ENCODE peak calls at places on chromosome 16, in seven cellular contexts. One of them, this sample, is unnamed.

GRCh38 chr16:67664258-67664657 is 2.3 kb downstream of the ENKD1 start:
- DNase-seq in WTC11: no peak
- DNase-seq in GM04504: no peak
- DNase-seq in C1 segment of cervical spinal cord: no peak
- DNase-seq in AG09309: no peak
- DNase-seq in right atrium auricular region: no peak
- DNase-seq in activated T-cell treated with anti-CD3 and anti-CD28 coated beads for 1 hour: no peak
- DNase-seq in this sample: no peak

GRCh38 chr16:2474877-2475412 is at the start of gene TBC1D24:
- DNase-seq in GM04504: peak; percentile 64
- DNase-seq in activated T-cell treated with anti-CD3 and anti-CD28 coated beads for 1 hour: peak; percentile 69
- DNase-seq in right atrium auricular region: peak; percentile 80
- DNase-seq in WTC11: peak; percentile 85
- DNase-seq in C1 segment of cervical spinal cord: peak; percentile 85
- DNase-seq in AG09309: no peak
- DNase-seq in this sample: peak; percentile 94

GRCh38 chr16:17444658-17445057 is 26.1 kb downstream of the XYLT1 start:
- DNase-seq in C1 segment of cervical spinal cord: no peak
- DNase-seq in right atrium auricular region: no peak
- DNase-seq in GM04504: no peak
- DNase-seq in WTC11: no peak
- DNase-seq in activated T-cell treated with anti-CD3 and anti-CD28 coated beads for 1 hour: no peak
- DNase-seq in AG09309: no peak
- DNase-seq in this sample: no peak

GRCh38 chr16:67897231-67897630 is 4.2 kb downstream of the PSKH1 start:
- DNase-seq in AG09309: no peak
- DNase-seq in C1 segment of cervical spinal cord: peak; percentile 4
- DNase-seq in WTC11: no peak
- DNase-seq in GM04504: no peak
- DNase-seq in activated T-cell treated with anti-CD3 and anti-CD28 coated beads for 1 hour: no peak
- DNase-seq in right atrium auricular region: peak; percentile 81
- DNase-seq in this sample: no peak

GRCh38 chr16:63975669-63976068 is 1146.2 kb downstream of the CDH11 start:
- DNase-seq in GM04504: no peak
- DNase-seq in C1 segment of cervical spinal cord: no peak
- DNase-seq in WTC11: no peak
- DNase-seq in AG09309: no peak
- DNase-seq in activated T-cell treated with anti-CD3 and anti-CD28 coated beads for 1 hour: no peak
- DNase-seq in right atrium auricular region: no peak
- DNase-seq in this sample: no peak

GRCh38 chr16:64455275-64455674 is 666.6 kb downstream of the CDH11 start:
- DNase-seq in right atrium auricular region: no peak
- DNase-seq in GM04504: no peak
- DNase-seq in C1 segment of cervical spinal cord: no peak
- DNase-seq in AG09309: no peak
- DNase-seq in activated T-cell treated with anti-CD3 and anti-CD28 coated beads for 1 hour: no peak
- DNase-seq in WTC11: no peak
- DNase-seq in this sample: no peak

GRCh38 chr16:67942200-67942509 is 1.8 kb downstream of the LCAT start:
- DNase-seq in GM04504: no peak
- DNase-seq in right atrium auricular region: no peak
- DNase-seq in WTC11: peak; percentile 78
- DNase-seq in C1 segment of cervical spinal cord: peak; percentile 18
- DNase-seq in AG09309: no peak
- DNase-seq in activated T-cell treated with anti-CD3 and anti-CD28 coated beads for 1 hour: no peak
- DNase-seq in this sample: peak; percentile 72

GRCh38 chr16:4646773-4647660 is 22.4 kb downstream of the MGRN1 start:
- DNase-seq in right atrium auricular region: no peak
- DNase-seq in C1 segment of cervical spinal cord: no peak
- DNase-seq in WTC11: no peak
- DNase-seq in activated T-cell treated with anti-CD3 and anti-CD28 coated beads for 1 hour: no peak
- DNase-seq in GM04504: no peak
- DNase-seq in AG09309: no peak
- DNase-seq in this sample: no peak

GRCh38 chr16:19835989-19836421 is 48.6 kb downstream of the GPRC5B start:
- DNase-seq in right atrium auricular region: no peak
- DNase-seq in C1 segment of cervical spinal cord: no peak
- DNase-seq in GM04504: no peak
- DNase-seq in activated T-cell treated with anti-CD3 and anti-CD28 coated beads for 1 hour: no peak
- DNase-seq in AG09309: no peak
- DNase-seq in WTC11: no peak
- DNase-seq in this sample: no peak

GRCh38 chr16:57863434-57864160 is 61.3 kb upstream of the KIFC3 start:
- DNase-seq in right atrium auricular region: peak; percentile 78
- DNase-seq in activated T-cell treated with anti-CD3 and anti-CD28 coated beads for 1 hour: no peak
- DNase-seq in C1 segment of cervical spinal cord: peak; percentile 18
- DNase-seq in AG09309: peak; percentile 63
- DNase-seq in WTC11: peak; percentile 64
- DNase-seq in GM04504: peak; percentile 73
- DNase-seq in this sample: no peak

GRCh38 chr16:70163596-70163995 is 10.0 kb upstream of the CLEC18C start:
- DNase-seq in right atrium auricular region: no peak
- DNase-seq in WTC11: no peak
- DNase-seq in activated T-cell treated with anti-CD3 and anti-CD28 coated beads for 1 hour: no peak
- DNase-seq in AG09309: no peak
- DNase-seq in C1 segment of cervical spinal cord: no peak
- DNase-seq in GM04504: no peak
- DNase-seq in this sample: no peak

GRCh38 chr16:19583665-19584300 is 28.3 kb downstream of the VPS35L start:
- DNase-seq in activated T-cell treated with anti-CD3 and anti-CD28 coated beads for 1 hour: no peak
- DNase-seq in WTC11: peak; percentile 33
- DNase-seq in C1 segment of cervical spinal cord: no peak
- DNase-seq in right atrium auricular region: no peak
- DNase-seq in AG09309: no peak
- DNase-seq in GM04504: no peak
- DNase-seq in this sample: no peak

GRCh38 chr16:32116080-32116479 is 137.0 kb upstream of the TP53TG3D start:
- DNase-seq in WTC11: no peak
- DNase-seq in GM04504: no peak
- DNase-seq in AG09309: no peak
- DNase-seq in right atrium auricular region: no peak
- DNase-seq in C1 segment of cervical spinal cord: no peak
- DNase-seq in activated T-cell treated with anti-CD3 and anti-CD28 coated beads for 1 hour: no peak
- DNase-seq in this sample: peak; percentile 19

GRCh38 chr16:12239953-12240485 is 263.5 kb downstream of the SNX29 start:
- DNase-seq in C1 segment of cervical spinal cord: no peak
- DNase-seq in right atrium auricular region: no peak
- DNase-seq in GM04504: no peak
- DNase-seq in activated T-cell treated with anti-CD3 and anti-CD28 coated beads for 1 hour: no peak
- DNase-seq in WTC11: no peak
- DNase-seq in AG09309: peak; percentile 13
- DNase-seq in this sample: no peak

GRCh38 chr16:29842732-29843346 is 20.2 kb downstream of the CDIPT start:
- DNase-seq in right atrium auricular region: no peak
- DNase-seq in GM04504: no peak
- DNase-seq in WTC11: no peak
- DNase-seq in activated T-cell treated with anti-CD3 and anti-CD28 coated beads for 1 hour: no peak
- DNase-seq in AG09309: no peak
- DNase-seq in C1 segment of cervical spinal cord: no peak
- DNase-seq in this sample: no peak

GRCh38 chr16:54477766-54478165 is 191.2 kb upstream of the IRX3 start:
- DNase-seq in AG09309: no peak
- DNase-seq in GM04504: no peak
- DNase-seq in activated T-cell treated with anti-CD3 and anti-CD28 coated beads for 1 hour: no peak
- DNase-seq in WTC11: no peak
- DNase-seq in right atrium auricular region: no peak
- DNase-seq in C1 segment of cervical spinal cord: no peak
- DNase-seq in this sample: no peak

GRCh38 chr16:87636050-87636684 is 33.9 kb downstream of the JPH3 start:
- DNase-seq in right atrium auricular region: peak; percentile 82
- DNase-seq in WTC11: peak; percentile 88
- DNase-seq in C1 segment of cervical spinal cord: peak; percentile 63
- DNase-seq in activated T-cell treated with anti-CD3 and anti-CD28 coated beads for 1 hour: peak; percentile 79
- DNase-seq in AG09309: peak; percentile 28
- DNase-seq in GM04504: peak; percentile 65
- DNase-seq in this sample: peak; percentile 88

This sample was measured in ecto neural progenitor cell.